ENCODE peak calls at places on chromosomes 2 and 18, in nine cellular contexts. P is NCI-H1105, J is hippocampal formation, C is GM20000, A is fibroblast of lung, R is breast epithelium, T is GM03348, W is H54, D is Panc1. U is an unnamed sample.

GRCh38 chr2:197904446-197904845 is 100.1 kb downstream of the PLCL1 start:
- DNase-seq in P (no peak), J (no peak), C (no peak), A (no peak), R (no peak), T (no peak), W (no peak), D (no peak), U (no peak)

GRCh38 chr2:99520813-99521212 is 31.0 kb upstream of the REV1 start:
- DNase-seq in P (no peak), J (no peak), C (no peak), A (no peak), R (no peak), T (no peak), W (no peak), D (no peak), U (no peak)

GRCh38 chr2:51920509-51920908 is 888.6 kb upstream of the NRXN1 start:
- DNase-seq in P (no peak), J (no peak), C (no peak), A (peak; percentile 17), R (no peak), T (no peak), W (no peak), D (no peak), U (no peak)

GRCh38 chr18:31267823-31268481 is 50.0 kb upstream of the DSG1 start:
- DNase-seq in P (no peak), J (no peak), C (no peak), A (no peak), R (no peak), T (no peak), W (no peak), D (no peak), U (no peak)

GRCh38 chr2:126527836-126528490 is 128.0 kb upstream of the GYPC start:
- DNase-seq in P (no peak), J (no peak), C (peak; percentile 60), A (peak; percentile 56), R (no peak), T (peak; percentile 24), W (peak; percentile 10), D (peak; percentile 18), U (no peak)

GRCh38 chr18:12782521-12782920 is 79.7 kb downstream of the PSMG2 start:
- DNase-seq in P (no peak), J (no peak), C (no peak), A (no peak), R (no peak), T (no peak), W (no peak), D (no peak), U (no peak)

GRCh38 chr2:236663671-236664101 is 94.1 kb downstream of the ACKR3 start:
- DNase-seq in P (no peak), J (no peak), C (no peak), A (peak; percentile 48), R (no peak), T (peak; percentile 90), W (no peak), D (no peak), U (no peak)

GRCh38 chr18:33578371-33579146 is 540 bp downstream of the ASXL3 start:
- DNase-seq in P (peak; percentile 34), J (peak; percentile 63), C (peak; percentile 64), A (no peak), R (no peak), T (peak; percentile 28), W (no peak), D (no peak), U (peak; percentile 38)

GRCh38 chr2:181680937-181681811 is 857 bp upstream of the NEUROD1 start:
- DNase-seq in P (no peak), J (no peak), C (no peak), A (no peak), R (no peak), T (peak; percentile 7), W (no peak), D (no peak), U (no peak)

GRCh38 chr2:23055251-23055650 is 329.7 kb upstream of the KLHL29 start:
- DNase-seq in P (no peak), J (no peak), C (no peak), A (no peak), R (no peak), T (no peak), W (no peak), D (no peak), U (no peak)

GRCh38 chr2:149200109-149200520 is 130.3 kb upstream of the LYPD6 start:
- DNase-seq in P (no peak), J (no peak), C (no peak), A (peak; percentile 16), R (no peak), T (peak; percentile 12), W (no peak), D (no peak), U (no peak)

GRCh38 chr2:157627594-157628281 is 926 bp downstream of the ACVR1C start:
- DNase-seq in P (peak; percentile 34), J (no peak), C (peak; percentile 25), A (no peak), R (no peak), T (peak; percentile 10), W (no peak), D (no peak), U (peak; percentile 38)

GRCh38 chr2:104758199-104758620 is 95.7 kb upstream of the POU3F3 start:
- DNase-seq in P (no peak), J (no peak), C (no peak), A (no peak), R (no peak), T (no peak), W (no peak), D (no peak), U (no peak)

GRCh38 chr2:127101756-127102463 is 5.0 kb downstream of the BIN1 start:
- DNase-seq in P (no peak), J (no peak), C (no peak), A (no peak), R (no peak), T (no peak), W (no peak), D (no peak), U (no peak)

GRCh38 chr2:192886636-192887035 is 691.9 kb upstream of the TMEFF2 start:
- DNase-seq in P (no peak), J (no peak), C (no peak), A (no peak), R (no peak), T (no peak), W (no peak), D (no peak), U (no peak)

GRCh38 chr18:58535340-58536186 is 93.3 kb downstream of the ALPK2 start:
- DNase-seq in P (no peak), J (no peak), C (peak; percentile 69), A (no peak), R (no peak), T (no peak), W (no peak), D (no peak), U (no peak)

GRCh38 chr2:95333056-95333455 is 35.9 kb downstream of the KCNIP3 start:
- DNase-seq in P (no peak), J (no peak), C (no peak), A (no peak), R (no peak), T (no peak), W (no peak), D (no peak), U (no peak)

GRCh38 chr2:111659361-111660281 is 224.4 kb downstream of the ANAPC1 start:
- DNase-seq in P (no peak), J (no peak), C (no peak), A (peak; percentile 92), R (no peak), T (peak; percentile 91), W (peak; percentile 71), D (peak; percentile 27), U (no peak)

GRCh38 chr2:40809156-40809555 is 357.3 kb upstream of the SLC8A1 start:
- DNase-seq in P (no peak), J (no peak), C (no peak), A (no peak), R (no peak), T (no peak), W (no peak), D (no peak), U (no peak)

GRCh38 chr2:16962459-16962858 is 296.8 kb upstream of the CYRIA start:
- DNase-seq in P (no peak), J (no peak), C (no peak), A (no peak), R (no peak), T (no peak), W (no peak), D (no peak), U (no peak)